ENCODE peak calls at places on chromosomes 1 and 21, in six cellular contexts. U, R, A, J, O and Q are unnamed samples.

GRCh38 chr1:21641967-21642366 is 27.2 kb downstream of the RAP1GAP start:
- DNase-seq in R (no peak), O (no peak), J (no peak), U (no peak), A (peak; percentile 48), Q (no peak)

GRCh38 chr1:44246806-44247205 is 33.5 kb downstream of the DMAP1 start:
- DNase-seq in A (no peak), J (no peak), U (no peak), R (no peak), O (no peak), Q (no peak)

GRCh38 chr1:198278922-198279321 is 122.1 kb downstream of the NEK7 start:
- DNase-seq in R (no peak), J (no peak), A (no peak), O (peak; percentile 51), U (no peak), Q (no peak)

GRCh38 chr21:16509466-16509865 is 779.7 kb downstream of the USP25 start:
- DNase-seq in U (no peak), J (peak; percentile 96), A (no peak), R (no peak), O (no peak), Q (no peak)

GRCh38 chr21:26583737-26584136 is 10.7 kb upstream of the CYYR1 start:
- DNase-seq in R (no peak), A (no peak), U (no peak), J (no peak), O (no peak), Q (no peak)

GRCh38 chr1:224617410-224618361 is 1.6 kb downstream of the CNIH3 start:
- DNase-seq in J (no peak), O (no peak), A (no peak), R (no peak), U (no peak), Q (no peak)

GRCh38 chr1:29236993-29237905 is 927 bp downstream of the PTPRU start:
- DNase-seq in U (peak; percentile 48), O (peak; percentile 50), R (no peak), A (peak; percentile 52), J (no peak), Q (peak; percentile 21)

GRCh38 chr1:45300669-45300997 is 26.1 kb upstream of the HPDL start:
- DNase-seq in A (no peak), J (no peak), O (no peak), R (peak; percentile 23), U (no peak), Q (no peak)

GRCh38 chr21:42684109-42684916 is 30.9 kb downstream of the PDE9A start:
- DNase-seq in R (no peak), J (peak; percentile 53), A (no peak), O (no peak), U (no peak), Q (no peak)

GRCh38 chr1:11620924-11621323 is 33.3 kb downstream of the FBXO2 start:
- DNase-seq in O (no peak), A (no peak), J (no peak), R (no peak), U (no peak), Q (no peak)

GRCh38 chr1:88800382-88801051 is 90.8 kb downstream of the GTF2B start:
- DNase-seq in U (no peak), R (no peak), A (no peak), J (peak; percentile 59), O (no peak), Q (no peak)

GRCh38 chr1:224503161-224504118 is 68.8 kb upstream of the WDR26 start:
- DNase-seq in A (peak; percentile 93), J (peak; percentile 80), R (peak; percentile 95), O (peak; percentile 94), U (peak; percentile 90), Q (peak; percentile 97)

GRCh38 chr1:22963044-22963677 is 9.5 kb downstream of the LACTBL1 start:
- DNase-seq in A (no peak), J (no peak), O (no peak), R (no peak), U (no peak), Q (no peak)

GRCh38 chr1:150227228-150227627 is 8.7 kb downstream of the ANP32E start:
- DNase-seq in R (no peak), A (no peak), O (no peak), U (no peak), J (no peak), Q (no peak)

GRCh38 chr1:230424440-230425251 is 1.5 kb downstream of the PGBD5 start:
- DNase-seq in O (no peak), U (no peak), R (peak; percentile 80), A (no peak), J (no peak), Q (no peak)

GRCh38 chr1:54358503-54359168 is 47.6 kb downstream of the SSBP3 start:
- DNase-seq in R (no peak), O (no peak), A (peak; percentile 57), U (no peak), J (peak; percentile 33), Q (no peak)

GRCh38 chr1:199691540-199691939 is 336.0 kb upstream of the NR5A2 start:
- DNase-seq in O (peak; percentile 10), A (no peak), R (no peak), U (no peak), J (peak; percentile 78), Q (no peak)

GRCh38 chr1:213983589-213984386 is 4.0 kb upstream of the PROX1 start:
- DNase-seq in J (no peak), U (no peak), A (no peak), O (no peak), R (no peak), Q (no peak)

GRCh38 chr1:36179220-36179600 is 23.2 kb downstream of the MAP7D1 start:
- DNase-seq in O (no peak), A (no peak), J (no peak), R (no peak), U (no peak), Q (no peak)

GRCh38 chr1:228778946-228779345 is 43.7 kb downstream of the RHOU start:
- DNase-seq in U (no peak), A (no peak), J (no peak), O (no peak), R (no peak), Q (no peak)

GRCh38 chr1:53577141-53578100 is 118.2 kb downstream of the DMRTB1 start:
- DNase-seq in U (no peak), O (no peak), R (no peak), J (no peak), A (no peak), Q (no peak)

GRCh38 chr1:246703581-246703980 is 20.6 kb upstream of the SCCPDH start:
- DNase-seq in O (no peak), U (no peak), R (no peak), J (no peak), A (no peak), Q (no peak)

GRCh38 chr1:9371951-9372350 is 79.3 kb downstream of the SPSB1 start:
- DNase-seq in U (no peak), A (no peak), R (no peak), J (no peak), O (no peak), Q (no peak)

GRCh38 chr21:15682182-15682895 is 47.4 kb upstream of the USP25 start:
- DNase-seq in U (no peak), A (no peak), O (no peak), R (no peak), J (peak; percentile 88), Q (no peak)

DNA sequence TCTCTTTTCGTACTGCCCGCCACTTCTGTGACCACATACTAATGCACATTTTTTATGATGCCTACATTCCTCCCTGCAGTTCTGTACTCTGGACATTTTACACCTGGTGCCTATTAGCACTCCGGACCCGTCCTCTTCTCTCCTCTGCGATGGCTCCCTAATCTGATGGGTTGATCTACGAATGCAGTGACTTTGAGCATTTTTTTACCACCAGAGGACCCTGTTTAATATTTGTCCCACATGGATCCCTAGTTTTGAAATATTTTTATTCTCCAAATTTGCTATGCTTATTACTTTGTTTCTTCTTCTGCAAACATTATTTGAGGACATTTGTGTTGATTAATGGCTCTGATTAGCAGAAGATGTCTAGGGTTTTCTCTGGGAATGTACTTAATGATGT is 5.2 kb downstream of the PPFIA4 start:
- DNase-seq in J (no peak), A (no peak), U (no peak), R (no peak), O (no peak), Q (no peak)
- TF ChIP-seq CTCF in J (peak; percentile 37), A (no peak), U (no peak), R (no peak), O (peak; percentile 68), Q (no peak)

DNA sequence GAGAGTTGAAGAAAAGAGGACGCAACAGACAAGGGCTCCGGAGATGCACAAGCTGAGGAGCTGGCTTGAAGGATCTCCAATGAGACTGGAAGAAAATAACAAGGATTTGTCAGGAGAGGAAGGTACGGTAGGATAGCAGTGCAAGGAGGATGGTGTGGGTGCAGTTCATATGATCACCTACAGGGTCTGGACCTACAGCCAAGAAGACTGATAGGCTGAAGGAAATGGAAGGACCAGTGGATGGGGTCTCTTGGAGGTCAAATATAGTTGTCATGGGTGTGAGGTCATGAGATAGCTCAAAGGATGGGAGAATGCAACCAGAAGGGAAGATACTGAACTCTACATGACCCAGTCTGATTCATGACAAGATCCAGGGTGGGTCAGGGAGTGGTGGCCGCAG is 15.2 kb upstream of the KANK4 start:
- DNase-seq in O (no peak), R (no peak), J (no peak), U (no peak), A (no peak), Q (no peak)
- TF ChIP-seq CTCF in O (no peak), R (no peak), J (peak; percentile 9), U (no peak), A (no peak), Q (no peak)

DNA sequence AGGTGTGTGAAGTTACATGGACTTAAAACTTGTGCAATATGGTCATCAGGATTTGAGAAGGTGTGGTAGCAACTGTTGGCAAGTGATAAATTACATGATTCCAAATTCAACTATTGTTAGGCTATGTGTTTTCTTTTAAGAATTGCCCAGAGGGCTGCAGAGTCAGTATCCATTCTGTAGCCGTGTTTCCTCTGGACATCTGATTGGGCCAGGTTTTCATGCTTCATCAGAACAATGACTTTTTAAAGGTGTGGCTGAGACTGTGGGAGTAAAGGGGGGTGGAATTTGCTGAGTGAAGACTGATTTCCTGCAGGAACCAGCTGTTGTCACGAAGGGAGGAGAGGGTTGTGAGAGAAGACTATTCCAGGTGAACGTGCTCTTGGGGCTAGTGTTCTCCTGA is 1.7 kb upstream of the HRNR start:
- DNase-seq in J (no peak), O (no peak), A (no peak), R (no peak), U (no peak), Q (no peak)
- TF ChIP-seq CTCF in J (no peak), O (no peak), A (no peak), R (no peak), U (no peak), Q (no peak)

GRCh38 chr1:34296059-34296458 is 119.4 kb downstream of the C1orf94 start:
- DNase-seq in R (no peak), J (no peak), A (no peak), O (no peak), U (no peak), Q (no peak)

GRCh38 chr1:34286547-34286946 is 109.8 kb downstream of the C1orf94 start:
- DNase-seq in A (no peak), O (no peak), R (no peak), U (no peak), J (no peak), Q (no peak)

GRCh38 chr1:34292472-34292871 is 115.8 kb downstream of the C1orf94 start:
- DNase-seq in U (no peak), O (no peak), R (no peak), J (no peak), A (no peak), Q (no peak)
- TF ChIP-seq CTCF in U (peak; percentile 12), O (no peak), R (no peak), J (no peak), A (no peak), Q (no peak)

GRCh38 chr21:27739187-27739586 is 772.3 kb upstream of the ADAMTS5 start:
- DNase-seq in R (no peak), A (no peak), J (no peak), O (no peak), U (no peak), Q (no peak)
- TF ChIP-seq CTCF in R (no peak), A (no peak), J (no peak), O (no peak), U (no peak), Q (no peak)